ENCODE peak calls at places on chromosomes 3 and 15, in five cellular contexts. K is uterus, U is trophoblast cell, E is foreskin fibroblast, L is adrenal gland. R is an unnamed sample.

GRCh38 chr3:13687409-13687989 is 138.6 kb downstream of the FBLN2 start:
- DNase-seq in E (no peak), U (no peak), K (no peak), L (no peak), R (peak; percentile 44)

GRCh38 chr3:174541708-174542107 is 317.4 kb upstream of the NAALADL2 start:
- DNase-seq in U (no peak), L (no peak), E (peak; percentile 14), K (no peak), R (no peak)

GRCh38 chr3:67009716-67010115 is 11.6 kb downstream of the KBTBD8 start:
- DNase-seq in L (no peak), U (no peak), K (no peak), E (no peak), R (no peak)

GRCh38 chr3:44870375-44871061 is 3.9 kb upstream of the TGM4 start:
- DNase-seq in U (no peak), K (no peak), E (no peak), L (no peak), R (peak; percentile 69)

GRCh38 chr3:145522893-145523651 is 637.9 kb downstream of the PLOD2 start:
- DNase-seq in E (no peak), K (no peak), L (no peak), U (no peak), R (no peak)

GRCh38 chr3:122797291-122797690 is 2.4 kb downstream of the SLC49A4 start:
- DNase-seq in E (peak; percentile 10), K (no peak), L (no peak), U (no peak), R (no peak)

GRCh38 chr15:50071551-50072258 is 47.3 kb downstream of the ATP8B4 start:
- DNase-seq in E (no peak), U (no peak), L (no peak), K (no peak), R (no peak)

GRCh38 chr3:53668872-53669271 is 174.5 kb downstream of the CACNA1D start:
- DNase-seq in E (peak; percentile 18), L (no peak), K (no peak), U (no peak), R (no peak)

GRCh38 chr3:12752111-12752510 is 6.9 kb downstream of the TMEM40 start:
- DNase-seq in K (no peak), E (peak; percentile 28), L (no peak), U (no peak), R (no peak)

GRCh38 chr15:71784719-71785118 is 25.6 kb upstream of the NR2E3 start:
- DNase-seq in L (no peak), K (no peak), U (no peak), E (no peak), R (no peak)

GRCh38 chr3:13103416-13104058 is 30.3 kb upstream of the IQSEC1 start:
- DNase-seq in L (no peak), U (no peak), K (no peak), E (no peak), R (no peak)

GRCh38 chr3:3800076-3800448 is 831 bp downstream of the LRRN1 start:
- DNase-seq in L (no peak), E (no peak), U (no peak), K (peak; percentile 19), R (no peak)

GRCh38 chr3:26281284-26281977 is 341.1 kb upstream of the LRRC3B start:
- DNase-seq in L (no peak), U (no peak), E (no peak), K (no peak), R (no peak)

GRCh38 chr3:172461530-172462138 is 13.4 kb upstream of the GHSR start:
- DNase-seq in E (peak; percentile 47), L (no peak), K (no peak), U (no peak), R (no peak)

GRCh38 chr3:111998661-111999641 is at the start of gene TAGLN3:
- DNase-seq in E (peak; percentile 55), K (no peak), L (peak; percentile 47), U (no peak), R (peak; percentile 34)

GRCh38 chr3:123552095-123552714 is 32.6 kb downstream of the HACD2 start:
- DNase-seq in L (no peak), K (no peak), U (no peak), E (peak; percentile 52), R (no peak)

GRCh38 chr3:51830345-51830744 is 31.1 kb upstream of the IQCF2 start:
- DNase-seq in E (no peak), L (no peak), K (no peak), U (no peak), R (no peak)

GRCh38 chr15:72764656-72765055 is 18.9 kb downstream of the ADPGK start:
- DNase-seq in U (no peak), E (no peak), L (no peak), K (no peak), R (no peak)

GRCh38 chr3:13161771-13162535 is 88.7 kb upstream of the IQSEC1 start:
- DNase-seq in L (no peak), E (no peak), K (no peak), U (no peak), R (no peak)

GRCh38 chr15:70777156-70777926 is 14.0 kb upstream of the UACA start:
- DNase-seq in K (no peak), L (no peak), E (no peak), U (peak; percentile 53), R (peak; percentile 9)

GRCh38 chr15:64894395-64895056 is 17.2 kb upstream of the ANKDD1A start:
- DNase-seq in E (no peak), K (no peak), U (no peak), L (no peak), R (no peak)

GRCh38 chr3:65785065-65785645 is 253.6 kb downstream of the MAGI1 start:
- DNase-seq in K (no peak), E (peak; percentile 82), U (no peak), L (no peak), R (no peak)

GRCh38 chr15:74203914-74204431 is 1.4 kb upstream of the STRA6 start:
- DNase-seq in E (peak; percentile 75), K (peak; percentile 75), L (peak; percentile 33), U (no peak), R (no peak)

GRCh38 chr3:53478166-53478830 is 16.1 kb upstream of the CACNA1D start:
- DNase-seq in E (no peak), L (peak; percentile 37), U (no peak), K (no peak), R (no peak)

GRCh38 chr3:179450901-179451334 is 352 bp downstream of the GNB4 start:
- DNase-seq in L (peak; percentile 25), E (peak; percentile 67), U (no peak), K (peak; percentile 41), R (no peak)

GRCh38 chr3:130679218-130679617 is 67.4 kb downstream of the PIK3R4 start:
- DNase-seq in K (no peak), E (no peak), L (no peak), U (no peak), R (no peak)

GRCh38 chr3:13279532-13279910 is 140.6 kb downstream of the NUP210 start:
- DNase-seq in K (no peak), U (no peak), E (no peak), L (no peak), R (no peak)

GRCh38 chr3:11009898-11010297 is 17.4 kb downstream of the SLC6A1 start:
- DNase-seq in L (no peak), U (no peak), K (no peak), E (no peak), R (no peak)

GRCh38 chr3:24506966-24507775 is 12.5 kb upstream of the THRB start:
- DNase-seq in K (no peak), E (peak; percentile 79), L (no peak), U (no peak), R (no peak)

GRCh38 chr15:89822951-89823701 is 8.5 kb upstream of the ANPEP start:
- DNase-seq in E (peak; percentile 83), L (no peak), K (no peak), U (no peak), R (no peak)

GRCh38 chr15:70582143-70582945 is 181.0 kb downstream of the UACA start:
- DNase-seq in U (no peak), K (no peak), L (no peak), E (peak; percentile 74), R (no peak)

GRCh38 chr15:40936709-40937666 is 7.8 kb downstream of the DLL4 start:
- DNase-seq in U (no peak), K (no peak), E (peak; percentile 66), L (no peak), R (no peak)

GRCh38 chr3:177385831-177386301 is 188.6 kb upstream of the TBL1XR1 start:
- DNase-seq in E (peak; percentile 73), K (no peak), L (no peak), U (no peak), R (no peak)

GRCh38 chr3:27880969-27881892 is 159.1 kb upstream of the EOMES start:
- DNase-seq in L (no peak), K (no peak), E (no peak), U (no peak), R (no peak)
- H3K4me3 ChIP-seq in L (no peak overlapping the region), K (no peak overlapping the region), E (no peak overlapping the region), U (no peak overlapping the region), R (no peak overlapping the region)

GRCh38 chr3:16300881-16301359 is 35.9 kb downstream of the OXNAD1 start:
- DNase-seq in L (no peak), U (peak; percentile 79), K (no peak), E (no peak), R (no peak)
- H3K4me3 ChIP-seq in L (no peak overlapping the region), U (no peak overlapping the region), K (no peak overlapping the region), E (no peak overlapping the region), R (no peak overlapping the region)

DNA sequence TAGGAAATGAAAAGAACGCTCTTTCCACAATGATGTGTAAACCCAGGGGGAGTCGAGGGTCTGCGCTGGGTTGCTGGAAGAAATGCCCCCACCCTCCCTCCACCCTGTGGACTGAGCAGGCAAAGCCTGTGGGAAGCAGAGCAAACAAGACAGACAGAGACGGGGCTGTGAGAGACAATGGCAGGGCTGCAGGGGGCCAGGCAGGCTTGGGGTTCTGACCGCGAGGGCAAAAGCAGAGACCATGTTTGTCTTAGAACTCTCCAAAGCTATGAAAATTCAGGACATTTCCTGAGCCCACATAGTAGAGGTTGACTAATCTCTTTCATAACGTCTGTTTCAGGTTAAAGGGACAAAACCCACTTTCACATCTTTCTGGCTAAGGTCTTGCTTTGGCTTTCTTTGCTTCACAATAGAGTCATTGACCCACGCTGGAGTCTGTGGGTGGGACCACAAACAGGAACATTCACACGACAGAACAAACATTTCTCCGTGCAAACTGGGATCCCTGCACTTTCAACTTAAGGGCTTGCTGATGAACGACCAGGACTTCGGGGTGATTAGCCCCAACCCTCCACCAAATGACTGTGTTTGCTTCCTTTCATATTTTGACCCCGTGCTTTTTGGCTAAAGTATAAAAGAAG is 156.0 kb upstream of the TPM1 start:
- DNase-seq in K (no peak), E (peak; percentile 67), U (no peak), L (no peak), R (no peak)
- H3K4me3 ChIP-seq in K (no peak overlapping the region), E (peak overlapping the region; percentile 12), U (no peak overlapping the region), L (no peak overlapping the region), R (no peak overlapping the region)

DNA sequence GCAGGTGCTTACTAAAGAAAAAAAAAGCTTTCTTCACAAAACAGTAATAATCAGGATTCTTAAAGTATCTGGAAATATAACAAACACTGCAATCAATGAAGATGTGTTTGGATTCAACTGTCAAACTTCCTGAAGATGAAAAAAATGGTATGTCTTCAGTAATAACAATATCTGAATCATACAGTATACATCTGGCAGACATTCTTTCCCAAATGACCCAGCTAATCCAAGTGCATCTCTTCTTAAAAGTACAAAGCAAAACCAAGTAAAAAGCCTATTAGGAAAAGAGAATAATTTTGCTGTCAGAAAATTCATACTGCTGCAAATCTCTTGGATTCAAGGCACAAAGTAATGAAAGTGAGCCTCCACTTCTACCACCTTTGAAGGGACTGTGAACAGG is 145.0 kb upstream of the MCTP2 start:
- DNase-seq in L (no peak), U (no peak), K (no peak), E (no peak), R (no peak)
- H3K4me3 ChIP-seq in L (no peak overlapping the region), U (no peak overlapping the region), K (no peak overlapping the region), E (no peak overlapping the region), R (no peak overlapping the region)

GRCh38 chr15:31362886-31363285 is 36.3 kb downstream of the KLF13 start:
- DNase-seq in E (no peak), U (peak; percentile 57), K (no peak), L (no peak), R (no peak)
- H3K4me3 ChIP-seq in E (no peak overlapping the region), U (no peak overlapping the region), K (no peak overlapping the region), L (no peak overlapping the region), R (no peak overlapping the region)